ENCODE peak calls at places on chromosomes 1 and 21, in ten cellular contexts. U is esophagus squamous epithelium, G is thyroid gland, N is uterus, P is H1, I is heart left ventricle, L is testis, B is right lobe of liver, M is transverse colon, Y is H54. O is an unnamed sample.

GRCh38 chr1:10839188-10839770 is 42.8 kb upstream of the CASZ1 start:
- DNase-seq in G (no peak), Y (no peak), I (no peak), L (no peak), P (no peak), B (no peak), U (no peak), M (no peak), N (no peak), O (no peak)

GRCh38 chr1:172321429-172321828 is 99.1 kb upstream of the C1orf105 start:
- DNase-seq in I (peak), P (no peak), L (no peak), G (no peak), Y (no peak), N (no peak), U (no peak), M (no peak), B (no peak), O (no peak)

GRCh38 chr1:221809101-221810029 is 67.5 kb upstream of the DUSP10 start:
- DNase-seq in L (no peak), M (no peak), N (no peak), I (no peak), Y (no peak), G (no peak), P (no peak), U (no peak), B (no peak), O (no peak)

GRCh38 chr21:45877821-45878469 is 103.6 kb upstream of the COL6A1 start:
- DNase-seq in M (no peak), L (no peak), G (no peak), B (peak), P (no peak), U (no peak), Y (peak), N (no peak), I (no peak), O (no peak)

GRCh38 chr21:26115899-26116298 is 54.7 kb downstream of the APP start:
- DNase-seq in L (no peak), P (no peak), I (no peak), G (no peak), Y (no peak), B (no peak), U (no peak), N (no peak), M (no peak), O (no peak)

GRCh38 chr1:216562383-216562782 is 139.1 kb upstream of the USH2A start:
- DNase-seq in L (no peak), B (no peak), I (no peak), P (no peak), G (no peak), N (no peak), M (no peak), Y (no peak), U (no peak), O (no peak)

GRCh38 chr1:198672124-198672523 is 33.3 kb downstream of the PTPRC start:
- DNase-seq in M (no peak), Y (no peak), B (no peak), G (no peak), P (no peak), I (no peak), L (no peak), U (no peak), N (no peak), O (no peak)

GRCh38 chr1:157407917-157408525 is 144.3 kb downstream of the FCRL5 start:
- DNase-seq in I (no peak), Y (no peak), N (no peak), M (no peak), L (no peak), G (no peak), U (no peak), P (no peak), B (no peak), O (no peak)

GRCh38 chr1:181314959-181315358 is 168.4 kb upstream of the CACNA1E start:
- DNase-seq in B (no peak), Y (no peak), I (no peak), N (no peak), U (no peak), M (no peak), P (no peak), L (no peak), G (no peak), O (no peak)

GRCh38 chr1:237562247-237562823 is 328.4 kb downstream of the ZP4 start:
- DNase-seq in U (no peak), Y (peak), M (no peak), G (no peak), P (no peak), B (no peak), I (no peak), N (no peak), L (no peak), O (no peak)

GRCh38 chr1:197633447-197634039 is 141.7 kb downstream of the DENND1B start:
- DNase-seq in I (no peak), L (no peak), M (no peak), Y (no peak), N (no peak), U (no peak), B (no peak), G (no peak), P (no peak), O (no peak)

GRCh38 chr1:204084247-204084772 is 11.4 kb downstream of the SOX13 start:
- DNase-seq in L (no peak), I (no peak), B (peak), Y (peak), P (peak), N (no peak), G (peak), U (no peak), M (peak), O (peak)

GRCh38 chr1:66617362-66617761 is 83.4 kb downstream of the SGIP1 start:
- DNase-seq in M (no peak), P (no peak), I (no peak), U (no peak), L (no peak), G (no peak), N (no peak), B (no peak), Y (no peak), O (no peak)

GRCh38 chr1:10161541-10162290 is 48.7 kb upstream of the KIF1B start:
- DNase-seq in M (peak), N (peak), U (no peak), Y (no peak), B (no peak), G (no peak), P (no peak), I (peak), L (no peak), O (peak)

GRCh38 chr1:156816561-156817328 is at the start of gene SH2D2A:
- DNase-seq in P (no peak), L (peak), N (no peak), Y (no peak), U (peak), M (peak), B (no peak), I (peak), G (peak), O (peak)

GRCh38 chr1:185144233-185144632 is 12.5 kb downstream of the TRMT1L start:
- DNase-seq in U (no peak), Y (no peak), N (no peak), L (no peak), P (no peak), I (no peak), B (no peak), M (no peak), G (no peak), O (no peak)

GRCh38 chr1:11053758-11054137 is 6.1 kb downstream of the SRM start:
- DNase-seq in Y (no peak), N (no peak), I (no peak), P (peak), M (no peak), U (no peak), B (no peak), G (no peak), L (no peak), O (peak)

GRCh38 chr1:53735261-53735660 is 3.7 kb downstream of the GLIS1 start:
- DNase-seq in U (no peak), B (no peak), M (no peak), N (no peak), I (no peak), P (no peak), G (no peak), Y (no peak), L (no peak), O (no peak)
- TF ChIP-seq POLR2A in U (no peak), B (no peak), M (no peak), N (no peak), I (no peak), P (no peak), G (no peak), Y (no peak), L (no peak), O (no peak)

GRCh38 chr1:70536708-70537398 is 125.8 kb downstream of the CTH start:
- DNase-seq in B (no peak), G (no peak), L (no peak), N (no peak), Y (no peak), P (no peak), M (no peak), I (no peak), U (no peak), O (no peak)

GRCh38 chr1:70542856-70543255 is 131.8 kb downstream of the CTH start:
- DNase-seq in U (no peak), B (no peak), G (no peak), I (no peak), P (no peak), M (no peak), Y (no peak), L (no peak), N (no peak), O (no peak)

GRCh38 chr1:70542040-70542439 is 131.0 kb downstream of the CTH start:
- DNase-seq in I (no peak), U (no peak), P (no peak), B (no peak), M (no peak), L (no peak), N (no peak), Y (no peak), G (no peak), O (no peak)

DNA sequence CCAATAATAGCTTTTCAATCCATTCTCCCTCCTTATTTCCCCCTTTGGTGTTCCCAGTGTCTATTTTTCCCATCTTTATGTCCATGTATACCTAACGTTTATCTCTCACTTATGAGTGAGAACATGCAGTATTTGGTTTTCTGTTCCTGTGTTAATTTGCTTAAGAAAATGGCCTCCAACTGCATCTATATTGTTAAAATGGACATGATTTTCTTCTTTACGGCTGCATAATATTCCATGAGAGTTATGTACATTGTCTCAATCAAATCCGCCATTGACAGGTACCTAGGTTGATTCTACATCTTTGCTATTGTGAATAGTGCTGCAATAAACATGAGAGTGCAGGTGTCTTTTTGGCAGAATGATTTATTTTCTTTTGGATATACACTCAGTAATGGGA is 126.7 kb downstream of the CTH start:
- DNase-seq in U (no peak), M (no peak), G (no peak), B (no peak), N (no peak), L (no peak), I (no peak), P (no peak), Y (no peak), O (no peak)
- TF ChIP-seq POLR2A in U (no peak), M (no peak), G (no peak), B (no peak), N (no peak), L (no peak), I (no peak), P (no peak), Y (no peak), O (no peak)

DNA sequence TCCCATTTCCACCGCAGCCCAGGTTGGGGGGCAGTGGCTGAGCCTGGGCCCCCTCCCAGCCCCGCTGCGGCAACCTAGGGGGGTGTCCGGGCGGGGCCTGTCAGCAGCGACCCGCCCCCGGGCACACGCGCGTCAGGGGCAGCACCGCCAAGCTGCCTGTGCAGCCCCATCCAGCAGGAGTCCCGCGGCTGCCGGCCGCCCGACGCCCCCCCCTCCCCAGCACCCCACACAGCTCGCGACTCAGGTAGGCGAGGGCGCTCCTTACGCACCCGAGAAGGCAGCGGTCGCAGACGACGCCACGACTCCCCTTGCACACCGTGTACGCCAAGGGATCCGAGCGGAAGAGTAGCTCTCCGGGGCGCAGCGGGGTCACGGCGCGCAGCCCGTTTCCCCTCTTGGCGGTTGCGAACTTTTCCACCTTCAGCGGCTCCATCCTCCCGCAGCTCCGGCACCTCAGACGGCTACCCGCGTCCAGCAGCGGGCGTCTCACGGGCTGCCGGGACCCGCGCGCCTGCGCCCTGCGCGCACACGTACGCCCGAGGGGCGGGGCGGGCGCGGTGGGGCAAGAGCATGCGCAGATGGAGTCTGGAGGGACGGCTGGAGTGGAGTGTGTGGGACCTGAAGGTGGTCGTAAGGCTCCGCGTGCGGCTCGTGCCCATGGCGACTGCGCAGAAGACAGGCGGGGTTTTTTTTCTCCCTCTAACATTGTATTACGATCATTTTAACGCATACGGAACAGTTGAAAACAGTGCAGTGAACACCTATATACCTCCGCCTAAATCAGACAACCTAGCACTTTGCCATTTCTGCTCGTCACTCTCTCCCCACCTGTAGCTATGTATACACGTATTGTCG is at the start of gene SMYD3:
- DNase-seq in I (peak), M (peak), L (peak), B (peak), P (peak), N (peak), G (peak), U (no peak), Y (peak), O (peak)
- TF ChIP-seq POLR2A in I (no peak), M (peak), L (peak), B (peak), P (peak), N (peak), G (no peak), U (peak), Y (peak), O (peak)

DNA sequence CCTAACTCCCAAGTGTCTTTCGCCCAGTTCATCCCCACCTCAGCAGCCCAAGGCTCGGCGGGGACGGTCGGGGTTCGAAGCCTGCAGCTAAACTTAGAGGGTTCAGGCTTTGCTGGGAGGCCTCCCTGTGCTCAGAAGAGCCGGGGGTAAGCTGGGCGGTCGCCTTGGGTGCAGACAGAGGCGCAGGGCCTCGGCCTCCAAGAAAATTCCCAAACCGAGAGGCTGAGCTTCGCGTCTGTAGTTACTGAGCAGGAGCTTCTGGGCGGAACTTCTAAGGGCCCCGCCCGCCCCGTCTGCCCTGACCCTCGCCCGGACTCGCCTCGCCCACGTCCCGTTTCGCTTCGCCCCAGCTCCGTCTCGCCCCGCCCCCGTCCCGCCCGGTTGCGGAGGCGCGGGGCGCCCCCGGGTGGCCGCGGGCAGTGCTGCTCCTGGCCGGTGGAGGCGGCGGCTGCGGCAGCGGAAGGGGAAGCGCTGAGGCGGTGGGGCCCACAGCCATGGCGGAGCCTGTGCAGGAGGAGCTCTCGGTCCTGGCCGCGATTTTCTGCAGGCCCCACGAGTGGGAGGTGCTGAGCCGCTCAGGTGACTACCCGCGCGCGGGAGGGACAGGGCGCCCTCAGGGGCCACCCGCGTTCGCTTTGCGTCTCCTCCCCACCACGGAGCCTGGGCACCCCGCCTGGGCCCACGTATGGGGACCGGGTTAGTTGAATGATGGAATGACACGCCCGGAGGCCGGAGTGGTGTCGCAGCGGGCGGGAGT is at the start of gene RWDD3:
- DNase-seq in P (peak), G (peak), M (peak), U (peak), B (peak), Y (peak), L (peak), I (peak), N (peak), O (peak)
- TF ChIP-seq POLR2A in P (peak), G (no peak), M (peak), U (peak), B (peak), Y (peak), L (no peak), I (no peak), N (peak), O (peak)

GRCh38 chr21:35275776-35276175 is 226.7 kb upstream of the RUNX1 start:
- DNase-seq in I (no peak), B (no peak), U (no peak), P (no peak), L (no peak), Y (no peak), G (no peak), N (no peak), M (no peak), O (no peak)

GRCh38 chr21:35273331-35273730 is 224.2 kb upstream of the RUNX1 start:
- DNase-seq in M (peak), U (no peak), B (no peak), N (no peak), G (no peak), Y (no peak), I (no peak), L (no peak), P (no peak), O (no peak)

GRCh38 chr21:35268817-35269216 is 219.7 kb upstream of the RUNX1 start:
- DNase-seq in M (no peak), U (no peak), P (no peak), B (no peak), I (no peak), L (no peak), N (no peak), Y (no peak), G (no peak), O (no peak)

GRCh38 chr21:35274923-35275322 is 225.8 kb upstream of the RUNX1 start:
- DNase-seq in P (no peak), N (no peak), L (no peak), I (no peak), B (no peak), M (no peak), Y (no peak), U (no peak), G (no peak), O (no peak)

GRCh38 chr21:35274090-35274489 is 225.0 kb upstream of the RUNX1 start:
- DNase-seq in I (no peak), Y (no peak), U (no peak), N (no peak), P (no peak), G (no peak), B (no peak), L (no peak), M (no peak), O (no peak)
- TF ChIP-seq POLR2A in I (no peak), Y (no peak), U (no peak), N (no peak), P (no peak), G (no peak), B (no peak), L (no peak), M (no peak), O (no peak)